ENCODE peak calls at places on chromosomes 2 and 18, in five cellular contexts. F is Calu3, Z is H4, A is GM03348, T is NCI-H1436 treated with DMSO at 0.1 percent for 48 hours. W is an unnamed sample.
A peak's percentile ranks its signal among the peaks of the same experiment; 100 is the strongest.

GRCh38 chr2:121565389-121566250 is 34.9 kb downstream of the RNU4ATAC start:
- DNase-seq in F (no peak), Z (no peak), A (no peak), T (no peak), W (no peak)

GRCh38 chr2:160908157-160908556 is 252.1 kb upstream of the TANK start:
- DNase-seq in F (no peak), Z (no peak), A (no peak), T (no peak), W (no peak)

GRCh38 chr2:157777425-157777824 is 98.7 kb downstream of the ACVR1 start:
- DNase-seq in F (peak; percentile 68), Z (peak; percentile 29), A (peak; percentile 62), T (no peak), W (no peak)

GRCh38 chr2:86335865-86336321 is 1.5 kb downstream of the REEP1 start:
- DNase-seq in F (peak; percentile 53), Z (no peak), A (no peak), T (no peak), W (no peak)

GRCh38 chr18:23244431-23244830 is 109.1 kb downstream of the CABLES1 start:
- DNase-seq in F (no peak), Z (no peak), A (no peak), T (no peak), W (no peak)

GRCh38 chr18:10386049-10386448 is 68.4 kb upstream of the APCDD1 start:
- DNase-seq in F (no peak), Z (no peak), A (no peak), T (no peak), W (no peak)

GRCh38 chr2:133312335-133312734 is 255.9 kb downstream of the NCKAP5 start:
- DNase-seq in F (no peak), Z (no peak), A (no peak), T (no peak), W (no peak)

GRCh38 chr2:241965931-241966412 is 96.4 kb downstream of the RTP5 start:
- DNase-seq in F (peak; percentile 49), Z (peak; percentile 99), A (peak; percentile 90), T (no peak), W (peak; percentile 28)

GRCh38 chr2:70003093-70003830 is 41.8 kb upstream of the ASPRV1 start:
- DNase-seq in F (no peak), Z (no peak), A (no peak), T (no peak), W (no peak)

GRCh38 chr2:45919711-45920111 is 268.2 kb downstream of the PRKCE start:
- DNase-seq in F (no peak), Z (no peak), A (no peak), T (no peak), W (no peak)

GRCh38 chr2:238139141-238139840 is 823 bp downstream of the KLHL30 start:
- DNase-seq in F (no peak), Z (no peak), A (peak; percentile 78), T (no peak), W (no peak)

GRCh38 chr2:71699428-71699827 is 246.1 kb downstream of the DYSF start:
- DNase-seq in F (no peak), Z (no peak), A (no peak), T (no peak), W (no peak)

GRCh38 chr2:7972670-7973069 is 709.2 kb upstream of the ID2 start:
- DNase-seq in F (no peak), Z (no peak), A (no peak), T (no peak), W (peak; percentile 13)

GRCh38 chr18:51137051-51137729 is 60.3 kb downstream of the MEX3C start:
- DNase-seq in F (no peak), Z (no peak), A (no peak), T (no peak), W (no peak)

GRCh38 chr2:42784204-42784880 is 8.0 kb downstream of the HAAO start:
- DNase-seq in F (no peak), Z (no peak), A (no peak), T (no peak), W (no peak)

GRCh38 chr2:235302263-235302662 is 191.6 kb upstream of the AGAP1 start:
- DNase-seq in F (no peak), Z (no peak), A (no peak), T (no peak), W (no peak)

GRCh38 chr18:677951-678363 is 20.5 kb downstream of the TYMS start:
- DNase-seq in F (no peak), Z (no peak), A (no peak), T (no peak), W (no peak)

GRCh38 chr2:149799296-149799695 is 211.7 kb upstream of the MMADHC start:
- DNase-seq in F (peak; percentile 6), Z (peak; percentile 54), A (peak; percentile 61), T (no peak), W (no peak)

GRCh38 chr2:25030702-25031101 is 11.2 kb upstream of the EFR3B start:
- DNase-seq in F (no peak), Z (no peak), A (peak; percentile 25), T (no peak), W (no peak)

GRCh38 chr18:23380001-23380550 is 73.0 kb upstream of the RIOK3 start:
- DNase-seq in F (peak; percentile 56), Z (peak; percentile 22), A (peak; percentile 13), T (no peak), W (no peak)

GRCh38 chr18:21454725-21455124 is 145.8 kb downstream of the ESCO1 start:
- DNase-seq in F (no peak), Z (no peak), A (no peak), T (no peak), W (no peak)

GRCh38 chr2:5389740-5390139 is 302.4 kb upstream of the SOX11 start:
- DNase-seq in F (no peak), Z (no peak), A (no peak), T (no peak), W (no peak)

GRCh38 chr18:61502472-61502871 is 169.2 kb downstream of the CDH20 start:
- DNase-seq in F (peak; percentile 60), Z (peak; percentile 60), A (peak; percentile 83), T (no peak), W (no peak)

GRCh38 chr2:189477756-189478155 is 36.5 kb downstream of the WDR75 start:
- DNase-seq in F (no peak), Z (no peak), A (no peak), T (no peak), W (no peak)

GRCh38 chr18:71630686-71631085 is 913.5 kb downstream of the CBLN2 start:
- DNase-seq in F (no peak), Z (peak; percentile 54), A (no peak), T (no peak), W (no peak)

GRCh38 chr2:100059638-100060037 is 82.8 kb downstream of the AFF3 start:
- DNase-seq in F (no peak), Z (no peak), A (no peak), T (no peak), W (no peak)

GRCh38 chr2:219369447-219369861 is 18.3 kb downstream of the DNPEP start:
- DNase-seq in F (no peak), Z (peak; percentile 70), A (no peak), T (no peak), W (no peak)

GRCh38 chr18:23237524-23238151 is 102.4 kb downstream of the CABLES1 start:
- DNase-seq in F (no peak), Z (peak; percentile 69), A (peak; percentile 68), T (no peak), W (no peak)

GRCh38 chr2:190941571-190941970 is 61.0 kb downstream of the GLS start:
- DNase-seq in F (no peak), Z (no peak), A (no peak), T (no peak), W (no peak)

GRCh38 chr18:49565656-49566055 is 3.8 kb downstream of the LIPG start:
- DNase-seq in F (no peak), Z (peak; percentile 74), A (peak; percentile 38), T (no peak), W (no peak)

GRCh38 chr2:232668805-232669444 is 28.2 kb upstream of the GIGYF2 start:
- DNase-seq in F (peak; percentile 20), Z (no peak), A (peak; percentile 46), T (no peak), W (no peak)